ENCODE peak calls at places on chromosomes 2 and 18, in six cellular contexts. O, G, D, M, A and C are unnamed samples.

GRCh38 chr2:211435331-211435730 is 878.9 kb downstream of the CPS1 start:
- ATAC-seq in G (no peak), A (no peak), M (peak; percentile 56), O (no peak), D (no peak), C (no peak)

GRCh38 chr2:105868060-105868459 is 123.3 kb downstream of the NCK2 start:
- ATAC-seq in A (no peak), G (no peak), O (no peak), M (no peak), D (no peak), C (peak; percentile 39)

GRCh38 chr18:24054130-24054529 is 39.6 kb downstream of the TTC39C start:
- ATAC-seq in A (peak; percentile 35), D (no peak), G (no peak), M (no peak), O (no peak), C (no peak)

GRCh38 chr2:133927894-133928293 is 326.0 kb upstream of the MGAT5 start:
- ATAC-seq in M (no peak), A (no peak), D (no peak), O (no peak), G (no peak), C (no peak)

GRCh38 chr2:54207666-54208195 is 48.3 kb downstream of the TSPYL6 start:
- ATAC-seq in A (no peak), D (peak; percentile 43), O (no peak), M (peak; percentile 99), G (peak; percentile 34), C (no peak)

GRCh38 chr2:11045294-11045693 is 110.0 kb upstream of the SLC66A3 start:
- ATAC-seq in A (no peak), G (no peak), M (no peak), D (no peak), O (no peak), C (no peak)

GRCh38 chr2:161995553-161996016 is 78.4 kb downstream of the DPP4 start:
- ATAC-seq in M (peak; percentile 95), O (no peak), D (no peak), A (no peak), G (no peak), C (no peak)

GRCh38 chr2:126732682-126733245 is 76.8 kb downstream of the GYPC start:
- ATAC-seq in D (no peak), G (no peak), A (no peak), O (peak; percentile 51), M (no peak), C (no peak)

GRCh38 chr2:69567157-69567908 is 76.2 kb downstream of the AAK1 start:
- ATAC-seq in G (peak; percentile 47), M (no peak), A (no peak), D (no peak), O (no peak), C (no peak)

GRCh38 chr18:12048010-12048826 is 45.4 kb upstream of the ANKRD62 start:
- ATAC-seq in D (no peak), A (no peak), G (no peak), O (peak; percentile 78), M (no peak), C (no peak)

GRCh38 chr2:98702896-98703620 is 27.9 kb downstream of the MGAT4A start:
- ATAC-seq in O (no peak), A (no peak), M (no peak), G (no peak), D (no peak), C (no peak)

GRCh38 chr2:133780099-133780996 is 212.1 kb upstream of the NCKAP5 start:
- ATAC-seq in D (no peak), G (peak; percentile 64), M (peak; percentile 83), A (peak; percentile 74), O (peak; percentile 72), C (no peak)

GRCh38 chr2:101501443-101501842 is 26.5 kb upstream of the RFX8 start:
- ATAC-seq in G (no peak), M (peak; percentile 37), D (no peak), A (peak; percentile 20), O (no peak), C (no peak)

GRCh38 chr2:167264380-167264779 is 376.1 kb downstream of the XIRP2 start:
- ATAC-seq in O (no peak), G (no peak), M (peak; percentile 49), D (no peak), A (peak; percentile 40), C (no peak)

GRCh38 chr18:74397572-74397971 is 59.5 kb downstream of the DIPK1C start:
- ATAC-seq in G (no peak), D (no peak), A (no peak), M (no peak), O (no peak), C (no peak)

GRCh38 chr2:216905649-216906048 is 45.8 kb upstream of the TNP1 start:
- ATAC-seq in M (no peak), G (no peak), O (peak; percentile 53), D (no peak), A (no peak), C (no peak)

GRCh38 chr2:127950264-127950663 is 64.5 kb upstream of the AMMECR1L start:
- ATAC-seq in G (no peak), A (peak; percentile 27), D (no peak), O (no peak), M (no peak), C (no peak)

GRCh38 chr2:26008851-26009566 is 24.9 kb upstream of the RAB10 start:
- ATAC-seq in M (no peak), A (peak; percentile 43), O (peak; percentile 19), D (peak; percentile 80), G (peak; percentile 55), C (peak; percentile 83)

GRCh38 chr2:12196495-12196894 is 450.1 kb downstream of the LPIN1 start:
- ATAC-seq in O (no peak), A (peak; percentile 78), M (no peak), D (no peak), G (no peak), C (no peak)

GRCh38 chr2:15790838-15791237 is 149.5 kb upstream of the MYCN start:
- ATAC-seq in O (no peak), A (no peak), G (no peak), M (no peak), D (no peak), C (no peak)

GRCh38 chr18:77133051-77133919 is 702 bp upstream of the MBP start:
- ATAC-seq in G (no peak), O (no peak), M (peak; percentile 50), D (peak; percentile 31), A (no peak), C (peak; percentile 18)

GRCh38 chr2:145036421-145036901 is 516.5 kb upstream of the ZEB2 start:
- ATAC-seq in A (no peak), O (no peak), M (no peak), G (no peak), D (no peak), C (no peak)

GRCh38 chr2:137231616-137232015 is 466.3 kb downstream of the THSD7B start:
- ATAC-seq in A (no peak), M (no peak), D (no peak), G (no peak), O (no peak), C (no peak)

GRCh38 chr18:26386002-26386401 is 159.8 kb downstream of the TAF4B start:
- ATAC-seq in D (no peak), G (no peak), M (peak; percentile 79), A (no peak), O (no peak), C (peak; percentile 60)

GRCh38 chr2:60552096-60552850 is 1.2 kb downstream of the BCL11A start:
- ATAC-seq in D (no peak), A (no peak), O (no peak), G (no peak), M (no peak), C (no peak)

GRCh38 chr2:60550151-60550983 is 3.1 kb downstream of the BCL11A start:
- ATAC-seq in A (peak; percentile 80), M (peak; percentile 46), G (peak; percentile 45), O (peak; percentile 76), D (peak; percentile 81), C (peak; percentile 60)

GRCh38 chr2:60551241-60552095 is 2.0 kb downstream of the BCL11A start:
- ATAC-seq in G (no peak), D (no peak), O (no peak), A (no peak), M (no peak), C (no peak)

GRCh38 chr2:60549250-60550150 is 4.0 kb downstream of the BCL11A start:
- ATAC-seq in G (no peak), A (peak; percentile 32), M (peak; percentile 12), O (no peak), D (no peak), C (no peak)

GRCh38 chr2:60550984-60551240 is 2.5 kb downstream of the BCL11A start:
- ATAC-seq in G (no peak), M (no peak), O (no peak), A (no peak), D (no peak), C (no peak)
- H3K4me1 ChIP-seq in G (peaks cover 35% of the 10 kb centered on the region), M (peaks cover 28% of the 10 kb centered on the region), O (no peaks in the 10 kb centered on the region), A (peaks cover 10% of the 10 kb centered on the region), D (peaks cover 61% of the 10 kb centered on the region), C (no peaks in the 10 kb centered on the region)

GRCh38 chr2:77939801-77940200 is 417.6 kb upstream of the LRRTM4 start:
- ATAC-seq in O (no peak), G (no peak), M (no peak), D (no peak), A (no peak), C (no peak)
- TF ChIP-seq EP300 in O (no peak), G (no peak), M (no peak), D (no peak), A (no peak), C (no peak)

DNA sequence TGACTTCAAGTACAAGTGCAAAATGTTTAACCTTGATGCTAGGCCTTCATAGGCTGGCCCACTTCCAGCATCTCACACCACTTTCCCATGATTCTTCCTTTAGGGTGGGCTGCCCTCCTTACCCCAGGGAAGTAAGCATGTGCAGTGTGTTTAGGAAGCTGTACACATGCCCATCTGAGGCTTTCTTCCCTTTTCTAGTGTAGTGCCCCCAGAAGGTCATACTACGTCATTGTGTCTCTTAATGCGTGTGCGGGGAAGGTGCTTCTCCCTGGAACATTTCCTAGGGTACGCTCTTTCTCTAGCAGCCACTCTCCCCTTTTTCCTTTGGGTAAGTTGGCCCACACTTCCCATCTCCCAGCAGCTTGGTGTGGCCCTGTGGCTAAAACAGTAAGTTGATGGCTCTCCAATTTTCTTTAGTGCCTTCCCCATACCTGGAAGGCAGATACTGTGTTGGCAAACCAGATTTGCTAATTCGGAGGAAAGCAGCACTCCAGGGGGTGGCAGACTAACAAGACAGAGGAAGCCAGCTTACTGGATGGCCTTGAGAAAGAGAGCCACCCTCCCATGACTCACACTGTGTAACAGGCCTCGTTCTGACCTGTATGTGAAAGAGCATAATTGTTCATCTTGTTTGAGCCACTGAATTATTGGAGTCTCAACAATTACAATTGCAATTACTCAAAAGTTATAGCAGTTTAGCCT is 1.1 kb upstream of the SULT6B1 start:
- ATAC-seq in O (peak; percentile 87), M (peak; percentile 98), G (peak; percentile 94), A (no peak), D (peak; percentile 70), C (no peak)
- TF ChIP-seq CTCF in O (no peak), M (peak; percentile 66), G (no peak), A (no peak), D (no peak), C (no peak)

GRCh38 chr2:85704800-85705679 is 10.9 kb downstream of the GNLY start:
- ATAC-seq in D (no peak), O (peak; percentile 56), M (no peak), A (peak; percentile 88), G (no peak), C (no peak)
- H3K4me1 ChIP-seq in D (peaks cover 73% of the 10 kb centered on the region), O (peaks cover 19% of the 10 kb centered on the region), M (no peaks in the 10 kb centered on the region), A (peaks cover 21% of the 10 kb centered on the region), G (peaks cover 73% of the 10 kb centered on the region), C (no peaks in the 10 kb centered on the region)

DNA sequence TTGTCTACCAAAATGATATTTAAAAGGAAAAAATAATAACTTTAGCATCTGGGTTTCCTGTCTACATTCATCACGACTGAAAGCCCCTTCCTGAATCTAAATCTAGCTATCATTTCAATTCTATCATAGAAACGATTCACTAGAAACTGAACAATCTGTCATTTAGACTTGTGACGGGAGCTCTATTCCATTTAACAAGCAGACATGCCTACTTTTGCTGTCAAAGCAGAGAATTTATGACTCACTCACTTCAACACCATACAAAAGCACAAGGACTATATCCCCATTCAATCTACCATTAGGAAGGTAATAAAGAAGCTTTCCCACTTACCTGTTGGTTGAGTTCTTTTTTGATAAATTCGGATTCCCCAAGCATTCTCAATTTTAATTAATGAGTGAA is 1072.3 kb downstream of the LRP1B start:
- ATAC-seq in G (no peak), M (no peak), O (no peak), A (no peak), D (no peak), C (no peak)
- TF ChIP-seq EP300 in G (no peak), M (no peak), O (no peak), A (no peak), D (no peak), C (no peak)